ENCODE peak calls at places on chromosomes 2 and 18, in eight cellular contexts. B is skeletal muscle cell, W is NT2/D1, S is dorsolateral prefrontal cortex, L is right cardiac atrium, D is heart left ventricle, P is fibroblast of lung, E is sigmoid colon. R is an unnamed sample.

GRCh38 chr2:212940816-212941215 is 210.6 kb downstream of the IKZF2 start:
- DNase-seq in B (no peak), W (peak), S (no peak), L (no peak), D (peak), P (peak), E (no peak), R (no peak)

GRCh38 chr2:80105020-80105419 is 199.5 kb downstream of the LRRTM1 start:
- DNase-seq in B (peak), W (no peak), S (no peak), L (no peak), D (no peak), P (peak), E (no peak), R (no peak)

GRCh38 chr2:237593596-237594310 is 3.2 kb upstream of the RAB17 start:
- DNase-seq in B (no peak), W (no peak), S (no peak), L (peak), D (no peak), P (no peak), E (no peak), R (no peak)

GRCh38 chr2:232588680-232589585 is 38.4 kb downstream of the EIF4E2 start:
- DNase-seq in B (peak), W (no peak), S (peak), L (peak), D (peak), P (peak), E (peak), R (no peak)

GRCh38 chr2:62478093-62478580 is 27.9 kb downstream of the TMEM17 start:
- DNase-seq in B (no peak), W (no peak), S (no peak), L (no peak), D (no peak), P (no peak), E (no peak), R (no peak)

GRCh38 chr2:109703076-109703475 is 88.9 kb downstream of the SOWAHC start:
- DNase-seq in B (peak), W (no peak), S (no peak), L (no peak), D (no peak), P (peak), E (peak), R (no peak)

GRCh38 chr2:230828272-230828961 is 36.3 kb upstream of the ITM2C start:
- DNase-seq in B (no peak), W (no peak), S (no peak), L (peak), D (peak), P (no peak), E (no peak), R (no peak)

GRCh38 chr18:37403100-37403781 is 162.4 kb downstream of the CELF4 start:
- DNase-seq in B (peak), W (peak), S (no peak), L (peak), D (peak), P (peak), E (no peak), R (no peak)

GRCh38 chr2:3414133-3414856 is 34.8 kb downstream of the TRAPPC12 start:
- DNase-seq in B (no peak), W (no peak), S (no peak), L (no peak), D (no peak), P (no peak), E (no peak), R (no peak)

GRCh38 chr2:8650256-8650655 is 31.6 kb upstream of the ID2 start:
- DNase-seq in B (no peak), W (no peak), S (no peak), L (no peak), D (no peak), P (no peak), E (no peak), R (no peak)

GRCh38 chr18:28045176-28045810 is 131.6 kb downstream of the CDH2 start:
- DNase-seq in B (peak), W (no peak), S (no peak), L (no peak), D (no peak), P (peak), E (no peak), R (no peak)

GRCh38 chr18:45688834-45689233 is 35.1 kb upstream of the SLC14A1 start:
- DNase-seq in B (no peak), W (no peak), S (no peak), L (no peak), D (no peak), P (no peak), E (no peak), R (peak)

GRCh38 chr2:231795525-231796327 is 9.5 kb downstream of the COPS7B start:
- DNase-seq in B (no peak), W (no peak), S (no peak), L (no peak), D (no peak), P (peak), E (no peak), R (no peak)

GRCh38 chr18:58135806-58136331 is 91.8 kb downstream of the NEDD4L start:
- DNase-seq in B (no peak), W (peak), S (peak), L (no peak), D (no peak), P (peak), E (no peak), R (no peak)

GRCh38 chr18:48475635-48476549 is 62.9 kb upstream of the CTIF start:
- DNase-seq in B (peak), W (peak), S (peak), L (peak), D (no peak), P (peak), E (no peak), R (no peak)

GRCh38 chr2:171522804-171523338 is 597 bp downstream of the CYBRD1 start:
- DNase-seq in B (no peak), W (no peak), S (peak), L (peak), D (peak), P (peak), E (peak), R (no peak)

GRCh38 chr18:63155169-63155852 is 164.3 kb downstream of the BCL2 start:
- DNase-seq in B (no peak), W (peak), S (no peak), L (peak), D (peak), P (no peak), E (peak), R (no peak)

GRCh38 chr2:150977296-150977695 is 284.4 kb downstream of the RBM43 start:
- DNase-seq in B (no peak), W (no peak), S (no peak), L (no peak), D (no peak), P (no peak), E (no peak), R (no peak)

GRCh38 chr2:2808551-2809058 is 477.5 kb upstream of the MYT1L start:
- DNase-seq in B (no peak), W (no peak), S (no peak), L (no peak), D (no peak), P (no peak), E (no peak), R (no peak)

GRCh38 chr2:159615936-159616733 is at the start of gene BAZ2B:
- DNase-seq in B (peak), W (peak), S (no peak), L (no peak), D (no peak), P (peak), E (peak), R (peak)

GRCh38 chr2:9973691-9974090 is 22.2 kb downstream of the GRHL1 start:
- DNase-seq in B (no peak), W (no peak), S (no peak), L (no peak), D (no peak), P (peak), E (no peak), R (no peak)

GRCh38 chr18:22847867-22848451 is 85.2 kb upstream of the RBBP8 start:
- DNase-seq in B (no peak), W (no peak), S (no peak), L (no peak), D (no peak), P (no peak), E (no peak), R (no peak)

GRCh38 chr2:142874293-142874814 is 3.1 kb upstream of the KYNU start:
- DNase-seq in B (peak), W (no peak), S (no peak), L (no peak), D (peak), P (peak), E (no peak), R (no peak)

GRCh38 chr2:65351234-65351947 is 81.0 kb downstream of the SPRED2 start:
- DNase-seq in B (no peak), W (no peak), S (no peak), L (no peak), D (no peak), P (peak), E (no peak), R (no peak)

GRCh38 chr2:52613064-52613463 is 1154.5 kb upstream of the CHAC2 start:
- DNase-seq in B (no peak), W (peak), S (no peak), L (no peak), D (no peak), P (no peak), E (no peak), R (no peak)

GRCh38 chr2:110104025-110104771 is 11.4 kb downstream of the MALL start:
- DNase-seq in B (no peak), W (no peak), S (no peak), L (no peak), D (no peak), P (peak), E (no peak), R (no peak)

GRCh38 chr2:60634443-60634842 is 81.0 kb upstream of the BCL11A start:
- DNase-seq in B (peak), W (no peak), S (no peak), L (no peak), D (no peak), P (no peak), E (no peak), R (no peak)

GRCh38 chr2:127170452-127171197 is 49.5 kb downstream of the CYP27C1 start:
- DNase-seq in B (no peak), W (no peak), S (no peak), L (no peak), D (no peak), P (no peak), E (peak), R (peak)

GRCh38 chr18:36329684-36330434 is 32.3 kb downstream of the FHOD3 start:
- DNase-seq in B (no peak), W (peak), S (no peak), L (no peak), D (no peak), P (no peak), E (no peak), R (no peak)

GRCh38 chr18:34970106-34970505 is 71.1 kb upstream of the MAPRE2 start:
- DNase-seq in B (peak), W (no peak), S (no peak), L (no peak), D (no peak), P (peak), E (no peak), R (no peak)

GRCh38 chr2:119207447-119207846 is 16.2 kb upstream of the STEAP3 start:
- DNase-seq in B (no peak), W (no peak), S (no peak), L (no peak), D (no peak), P (no peak), E (no peak), R (no peak)

GRCh38 chr2:150475479-150476212 is 11.8 kb downstream of the RND3 start:
- DNase-seq in B (no peak), W (no peak), S (no peak), L (no peak), D (no peak), P (no peak), E (no peak), R (no peak)

GRCh38 chr2:241924909-241925250 is 55.4 kb downstream of the RTP5 start:
- DNase-seq in B (no peak), W (no peak), S (peak), L (no peak), D (no peak), P (no peak), E (no peak), R (no peak)

GRCh38 chr2:239902749-239903201 is 122.4 kb downstream of the NDUFA10 start:
- DNase-seq in B (no peak), W (no peak), S (no peak), L (no peak), D (no peak), P (no peak), E (no peak), R (peak)
- H3K4me3 ChIP-seq in B (no peak), W (no peak), S (no peak), L (no peak), D (no peak), P (no peak), E (no peak), R (no peak)

GRCh38 chr2:222304737-222305509 is 6.1 kb upstream of the PAX3 start:
- DNase-seq in B (no peak), W (no peak), S (no peak), L (no peak), D (no peak), P (no peak), E (no peak), R (no peak)
- H3K4me3 ChIP-seq in B (peak), W (no peak), S (peak), L (peak), D (peak), P (peak), E (no peak), R (peak)

GRCh38 chr2:144514731-144515424 is 5.0 kb downstream of the ZEB2 start:
- DNase-seq in B (no peak), W (no peak), S (no peak), L (peak), D (no peak), P (peak), E (no peak), R (no peak)
- H3K4me3 ChIP-seq in B (peak), W (no peak), S (peak), L (peak), D (peak), P (peak), E (peak), R (peak)

GRCh38 chr18:24270937-24271380 is 126.7 kb downstream of the OSBPL1A start:
- DNase-seq in B (no peak), W (peak), S (no peak), L (no peak), D (no peak), P (peak), E (no peak), R (no peak)
- H3K4me3 ChIP-seq in B (peak), W (peak), S (peak), L (peak), D (peak), P (peak), E (peak), R (peak)

DNA sequence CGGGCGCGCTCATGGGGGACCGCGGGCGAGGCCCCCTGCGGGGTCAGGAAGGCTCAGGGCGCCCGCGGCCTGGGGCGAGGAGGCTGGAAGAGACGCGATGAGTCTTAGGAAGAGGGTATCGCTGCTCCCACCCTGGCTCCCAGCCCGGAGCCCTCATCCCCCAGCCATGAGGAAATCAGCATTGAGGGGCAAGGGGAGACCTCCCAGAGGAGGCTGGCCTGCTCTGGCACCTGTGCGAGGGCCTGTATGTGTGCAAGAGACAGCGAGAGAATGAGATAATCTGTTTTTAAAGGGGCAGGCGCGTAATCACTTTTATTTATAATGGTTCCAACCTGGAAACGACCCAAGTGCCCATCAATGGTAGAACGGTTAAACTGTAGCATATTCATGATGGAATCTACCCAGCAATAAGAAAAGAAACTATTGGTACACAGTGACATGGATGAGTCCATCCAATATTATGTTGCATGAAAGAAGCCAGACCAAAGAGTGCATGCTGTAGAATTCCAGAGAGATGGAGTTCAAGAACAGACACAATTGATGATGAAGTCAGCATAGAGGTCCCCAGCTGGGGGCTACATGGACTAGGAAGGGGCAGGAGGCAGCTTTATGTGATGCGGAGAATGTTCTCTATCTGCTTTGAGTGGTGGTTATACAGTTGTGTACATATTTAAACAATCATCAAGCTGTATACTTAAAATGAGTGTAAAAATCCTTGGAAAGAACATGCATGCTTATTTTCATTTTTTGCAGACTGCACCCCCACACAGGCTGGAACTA is 14.4 kb downstream of the FBXO41 start:
- DNase-seq in B (no peak), W (no peak), S (no peak), L (no peak), D (no peak), P (no peak), E (no peak), R (no peak)
- H3K4me3 ChIP-seq in B (no peak), W (peak), S (peak), L (peak), D (no peak), P (no peak), E (no peak), R (peak)

GRCh38 chr2:217994776-217995274 is 8.0 kb downstream of the TNS1 start:
- DNase-seq in B (peak), W (no peak), S (no peak), L (peak), D (no peak), P (peak), E (no peak), R (no peak)
- H3K4me3 ChIP-seq in B (no peak), W (no peak), S (no peak), L (no peak), D (no peak), P (no peak), E (no peak), R (no peak)

R was measured in coronary artery.